ENCODE peak calls at places on chromosome 18, in five cellular contexts. O, I, K, R and V are unnamed samples.

GRCh38 chr18:6781179-6781714 is 51.7 kb downstream of the ARHGAP28 start:
- DNase-seq in O (no peak), I (no peak), K (no peak), R (no peak), V (no peak)

GRCh38 chr18:49628993-49629795 is 67.3 kb downstream of the LIPG start:
- DNase-seq in O (no peak), I (no peak), K (no peak), R (no peak), V (no peak)

GRCh38 chr18:59783138-59783537 is 85.9 kb upstream of the CCBE1 start:
- DNase-seq in O (peak; percentile 11), I (no peak), K (peak; percentile 84), R (no peak), V (peak; percentile 35)

GRCh38 chr18:71115261-71115660 is 826.4 kb downstream of the SOCS6 start:
- DNase-seq in O (no peak), I (no peak), K (no peak), R (no peak), V (no peak)

GRCh38 chr18:61929881-61930640 is 37.3 kb upstream of the RNF152 start:
- DNase-seq in O (no peak), I (no peak), K (no peak), R (no peak), V (no peak)

GRCh38 chr18:361100-361732 is 93.4 kb upstream of the THOC1 start:
- DNase-seq in O (no peak), I (no peak), K (no peak), R (no peak), V (no peak)

GRCh38 chr18:42915240-42915791 is 200.2 kb downstream of the RIT2 start:
- DNase-seq in O (no peak), I (no peak), K (no peak), R (no peak), V (no peak)

GRCh38 chr18:67232406-67232805 is 284.1 kb downstream of the DSEL start:
- DNase-seq in O (no peak), I (no peak), K (no peak), R (no peak), V (no peak)

GRCh38 chr18:47036298-47036874 is 965 bp upstream of the ELOA2 start:
- DNase-seq in O (peak; percentile 31), I (no peak), K (peak; percentile 8), R (no peak), V (no peak)

GRCh38 chr18:33805592-33805991 is 227.6 kb downstream of the ASXL3 start:
- DNase-seq in O (no peak), I (no peak), K (no peak), R (no peak), V (no peak)

GRCh38 chr18:43863180-43863579 is 585.9 kb upstream of the SYT4 start:
- DNase-seq in O (no peak), I (no peak), K (no peak), R (no peak), V (no peak)